ENCODE peak calls at places on chromosomes 4 and X, in four cellular contexts. Q, N, M and X are unnamed samples.

GRCh38 chrX:100609591-100609990 is 24.9 kb downstream of the TNMD start:
- DNase-seq in Q (no peak), N (no peak), M (no peak), X (no peak)

GRCh38 chrX:45447995-45448394 is 247.3 kb upstream of the DIPK2B start:
- DNase-seq in Q (no peak), N (no peak), M (no peak), X (no peak)

GRCh38 chrX:20060961-20061868 is 55.5 kb downstream of the MAP7D2 start:
- DNase-seq in Q (no peak), N (no peak), M (no peak), X (no peak)

GRCh38 chr4:95155759-95156451 is 392.9 kb downstream of the UNC5C start:
- DNase-seq in Q (no peak), N (no peak), M (no peak), X (no peak)

GRCh38 chrX:153411255-153411987 is at the start of gene ZFP92:
- DNase-seq in Q (no peak), N (no peak), M (no peak), X (peak; percentile 18)

GRCh38 chr4:40630335-40631021 is 814 bp upstream of the RBM47 start:
- DNase-seq in Q (peak; percentile 68), N (no peak), M (peak; percentile 92), X (no peak)

GRCh38 chrX:20001615-20002014 is 10.8 kb upstream of the BCLAF3 start:
- DNase-seq in Q (no peak), N (no peak), M (peak; percentile 47), X (no peak)

GRCh38 chrX:40552768-40553167 is 28.0 kb upstream of the ATP6AP2 start:
- DNase-seq in Q (no peak), N (no peak), M (no peak), X (no peak)

GRCh38 chr4:57070461-57070860 is 39.7 kb downstream of the IGFBP7 start:
- DNase-seq in Q (no peak), N (no peak), M (no peak), X (no peak)

GRCh38 chr4:127783026-127783769 is 1.1 kb downstream of the HSPA4L start:
- DNase-seq in Q (peak; percentile 88), N (peak; percentile 16), M (peak; percentile 73), X (no peak)

GRCh38 chr4:2535386-2536192 is 858 bp upstream of the FAM193A start:
- DNase-seq in Q (peak; percentile 76), N (peak; percentile 56), M (peak; percentile 85), X (peak; percentile 49)

GRCh38 chr4:169774466-169775445 is 17.0 kb upstream of the HPF1 start:
- DNase-seq in Q (no peak), N (no peak), M (peak; percentile 79), X (peak; percentile 23)

GRCh38 chr4:183966371-183966770 is 61.3 kb downstream of the STOX2 start:
- DNase-seq in Q (no peak), N (no peak), M (no peak), X (no peak)

GRCh38 chr4:121370729-121371325 is 10.0 kb downstream of the QRFPR start:
- DNase-seq in Q (no peak), N (peak; percentile 43), M (peak; percentile 59), X (no peak)

GRCh38 chr4:182918044-182918607 is 940 bp upstream of the DCTD start:
- DNase-seq in Q (no peak), N (no peak), M (no peak), X (no peak)

GRCh38 chrX:119401569-119401968 is 2.4 kb downstream of the SLC25A43 start:
- DNase-seq in Q (no peak), N (no peak), M (no peak), X (no peak)

GRCh38 chr4:173522160-173522873 is 7.7 kb downstream of the HAND2 start:
- DNase-seq in Q (peak; percentile 95), N (no peak), M (peak; percentile 85), X (no peak)
- TF ChIP-seq CTCF in Q (no peak), N (peak; percentile 16), M (no peak), X (no peak)

DNA sequence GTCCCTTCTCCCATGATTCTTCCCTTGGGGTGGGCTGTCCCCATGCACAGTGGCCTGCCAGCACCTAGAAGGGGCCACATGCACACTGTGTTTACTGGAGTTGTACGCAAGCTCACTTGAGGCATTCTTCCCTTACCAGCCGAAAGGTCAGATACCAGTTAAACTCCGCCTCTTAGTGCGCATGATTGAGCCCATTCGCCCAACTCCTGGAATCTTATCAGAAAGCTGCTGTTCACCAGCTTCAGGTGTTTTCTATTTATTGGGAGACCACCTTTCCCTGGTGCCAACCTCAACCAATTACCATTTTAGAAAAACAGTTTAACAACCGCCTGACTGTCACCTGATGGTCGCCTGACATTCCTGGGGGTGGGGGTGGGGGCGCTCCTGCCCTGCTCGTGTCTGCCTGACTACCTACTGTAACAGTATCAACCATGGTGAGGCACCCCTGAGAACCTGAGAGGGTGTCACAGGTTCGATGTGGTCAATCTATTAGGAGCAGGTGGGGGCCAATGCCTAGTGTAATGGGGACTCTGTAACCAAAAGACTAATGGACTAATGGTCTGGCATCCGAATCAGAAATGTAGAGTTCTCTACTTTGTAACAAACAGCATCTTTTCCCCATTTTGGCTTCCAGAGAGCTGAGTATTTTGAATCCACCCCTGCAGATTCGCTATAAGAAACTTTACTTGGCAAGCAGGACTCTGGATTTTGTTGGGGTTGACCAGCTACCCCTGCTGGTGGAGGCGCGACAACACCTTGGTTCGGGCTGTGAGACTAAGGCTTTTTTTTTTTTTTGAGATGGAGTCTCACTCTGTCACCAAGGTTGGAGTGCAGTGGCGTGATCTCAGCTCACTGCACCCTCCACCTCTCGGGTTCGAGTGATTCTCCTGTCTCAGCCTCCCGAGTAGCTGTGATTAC is 58.3 kb upstream of the ZNF157 start:
- DNase-seq in Q (no peak), N (peak; percentile 32), M (peak; percentile 86), X (peak; percentile 16)
- TF ChIP-seq CTCF in Q (peak; percentile 31), N (peak; percentile 61), M (peak; percentile 71), X (no peak)

GRCh38 chrX:124217289-124218251 is 114.9 kb upstream of the TEX13D start:
- DNase-seq in Q (no peak), N (peak; percentile 63), M (peak; percentile 63), X (peak; percentile 18)

GRCh38 chrX:124226129-124226528 is 106.3 kb upstream of the TEX13D start:
- DNase-seq in Q (no peak), N (no peak), M (no peak), X (no peak)

GRCh38 chrX:124229374-124229773 is 103.1 kb upstream of the TEX13D start:
- DNase-seq in Q (no peak), N (no peak), M (peak; percentile 50), X (no peak)

GRCh38 chrX:124228849-124229248 is 103.6 kb upstream of the TEX13D start:
- DNase-seq in Q (no peak), N (no peak), M (no peak), X (no peak)

GRCh38 chrX:124223524-124223923 is 108.9 kb upstream of the TEX13D start:
- DNase-seq in Q (no peak), N (peak; percentile 49), M (peak; percentile 59), X (no peak)
- TF ChIP-seq CTCF in Q (no peak), N (no peak), M (peak; percentile 88), X (no peak)

GRCh38 chr4:38069271-38069760 is 109.1 kb downstream of the PTTG2 start:
- DNase-seq in Q (no peak), N (no peak), M (peak; percentile 88), X (no peak)
- TF ChIP-seq CTCF in Q (no peak), N (peak; percentile 57), M (peak; percentile 78), X (no peak)

GRCh38 chrX:102964941-102965340 is 27.9 kb downstream of the RAB40AL start:
- DNase-seq in Q (no peak), N (no peak), M (no peak), X (no peak)
- TF ChIP-seq CTCF in Q (no peak), N (no peak), M (no peak), X (no peak)

DNA sequence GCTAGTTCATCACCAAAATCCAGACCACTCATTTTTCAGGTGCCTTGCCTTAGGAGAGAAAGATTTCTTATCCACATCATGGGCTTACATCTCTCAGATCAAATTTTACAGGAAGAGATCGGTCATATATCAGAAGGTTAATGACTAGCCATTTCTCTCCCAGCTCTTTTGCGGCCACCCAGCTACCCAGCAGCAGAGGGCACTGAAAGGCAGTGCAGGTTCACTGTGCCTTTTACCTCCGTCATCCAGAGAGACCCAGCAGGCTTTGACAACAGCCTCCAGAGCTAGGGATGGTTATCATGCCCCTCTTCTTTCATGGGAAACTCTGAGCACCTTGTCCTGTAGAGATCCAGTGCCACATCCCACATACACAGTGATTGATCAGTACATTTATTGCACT is 384.8 kb downstream of the AFF2 start:
- DNase-seq in Q (no peak), N (no peak), M (peak; percentile 45), X (no peak)
- TF ChIP-seq CTCF in Q (no peak), N (no peak), M (peak; percentile 54), X (no peak)